ENCODE peak calls at places on chromosome 3, in nine cellular contexts. K, O, C, F, W, A, M, X and J are unnamed samples.

GRCh38 chr3:140995881-140996280 is 54.2 kb downstream of the SLC25A36 start:
- DNase-seq in K (no peak), O (no peak), C (no peak), F (no peak), W (no peak), A (no peak), M (no peak), X (no peak), J (no peak)

GRCh38 chr3:177448987-177449975 is 252.0 kb upstream of the TBL1XR1 start:
- DNase-seq in K (peak; percentile 44), O (no peak), C (peak; percentile 100), F (no peak), W (peak; percentile 78), A (peak; percentile 100), M (peak; percentile 43), X (peak; percentile 38), J (peak; percentile 95)

GRCh38 chr3:10169000-10169496 is 4.3 kb downstream of the IRAK2 start:
- DNase-seq in K (no peak), O (no peak), C (peak; percentile 64), F (no peak), W (no peak), A (no peak), M (peak; percentile 36), X (no peak), J (no peak)

GRCh38 chr3:14988988-14989394 is 41.6 kb downstream of the NR2C2 start:
- DNase-seq in K (no peak), O (no peak), C (no peak), F (no peak), W (no peak), A (no peak), M (peak; percentile 6), X (no peak), J (no peak)

GRCh38 chr3:13507791-13508339 is 27.8 kb downstream of the HDAC11 start:
- DNase-seq in K (peak; percentile 52), O (no peak), C (peak; percentile 32), F (no peak), W (peak; percentile 13), A (no peak), M (peak; percentile 66), X (peak; percentile 57), J (peak; percentile 46)

GRCh38 chr3:52218953-52219650 is 6.3 kb downstream of the TLR9 start:
- DNase-seq in K (no peak), O (no peak), C (peak; percentile 39), F (no peak), W (no peak), A (no peak), M (no peak), X (no peak), J (no peak)

GRCh38 chr3:65402597-65402996 is 636.1 kb downstream of the MAGI1 start:
- DNase-seq in K (no peak), O (peak; percentile 23), C (peak; percentile 97), F (no peak), W (peak; percentile 93), A (peak; percentile 98), M (peak; percentile 91), X (peak; percentile 93), J (peak; percentile 92)

GRCh38 chr3:45871834-45872233 is 14.5 kb upstream of the CCR9 start:
- DNase-seq in K (no peak), O (no peak), C (no peak), F (no peak), W (no peak), A (no peak), M (no peak), X (no peak), J (no peak)

GRCh38 chr3:183653209-183654064 is 18.0 kb downstream of the KLHL24 start:
- DNase-seq in K (no peak), O (no peak), C (peak; percentile 12), F (no peak), W (no peak), A (no peak), M (no peak), X (no peak), J (peak; percentile 22)

GRCh38 chr3:9769426-9770275 is at the start of gene CAMK1:
- DNase-seq in K (peak; percentile 91), O (peak; percentile 75), C (peak; percentile 69), F (no peak), W (peak; percentile 58), A (no peak), M (peak; percentile 75), X (peak; percentile 95), J (peak; percentile 57)